ENCODE peak calls at places on chromosome 4, in ten cellular contexts. R is lung; H is choroid plexus epithelial cell; W is BJ; L is foreskin fibroblast; Q is CD4-positive, alpha-beta T cell; A is IMR-90; N is lower lobe of right lung; C is cardiac muscle cell; Z is MCF 10A. M is an unnamed sample.
A peak's percentile ranks its signal among the peaks of the same experiment; 100 is the strongest.

GRCh38 chr4:76211769-76212168 is 1.9 kb downstream of the SCARB2 start:
- DNase-seq in R (no peak), H (no peak), W (no peak), L (no peak), Q (no peak), A (no peak), N (no peak), C (no peak), Z (no peak), M (no peak)

GRCh38 chr4:99087887-99088484 is 602 bp downstream of the ADH5 start:
- DNase-seq in R (peak; percentile 68), H (peak; percentile 92), W (peak; percentile 55), L (peak; percentile 72), Q (no peak), A (peak; percentile 79), N (peak; percentile 77), C (peak; percentile 67), Z (peak; percentile 89), M (peak; percentile 85)

GRCh38 chr4:178340468-178340867 is 898.2 kb upstream of the AGA start:
- DNase-seq in R (no peak), H (no peak), W (no peak), L (no peak), Q (no peak), A (no peak), N (no peak), C (no peak), Z (no peak), M (no peak)

GRCh38 chr4:165779950-165780670 is 92.9 kb upstream of the TLL1 start:
- DNase-seq in R (no peak), H (no peak), W (no peak), L (no peak), Q (no peak), A (no peak), N (no peak), C (no peak), Z (no peak), M (no peak)

GRCh38 chr4:42302348-42302747 is 94.9 kb upstream of the SHISA3 start:
- DNase-seq in R (no peak), H (peak; percentile 4), W (no peak), L (no peak), Q (no peak), A (peak; percentile 9), N (no peak), C (peak; percentile 37), Z (peak; percentile 69), M (no peak)

GRCh38 chr4:103152381-103152780 is 45.8 kb downstream of the CENPE start:
- DNase-seq in R (no peak), H (no peak), W (no peak), L (no peak), Q (no peak), A (no peak), N (no peak), C (no peak), Z (no peak), M (no peak)

GRCh38 chr4:128284317-128284716 is 3.3 kb downstream of the PGRMC2 start:
- DNase-seq in R (no peak), H (no peak), W (no peak), L (no peak), Q (no peak), A (no peak), N (no peak), C (no peak), Z (peak; percentile 22), M (no peak)

GRCh38 chr4:47002593-47002992 is 9.2 kb upstream of the GABRA4 start:
- DNase-seq in R (no peak), H (peak; percentile 72), W (no peak), L (no peak), Q (no peak), A (peak; percentile 79), N (no peak), C (no peak), Z (peak; percentile 25), M (no peak)

DNA sequence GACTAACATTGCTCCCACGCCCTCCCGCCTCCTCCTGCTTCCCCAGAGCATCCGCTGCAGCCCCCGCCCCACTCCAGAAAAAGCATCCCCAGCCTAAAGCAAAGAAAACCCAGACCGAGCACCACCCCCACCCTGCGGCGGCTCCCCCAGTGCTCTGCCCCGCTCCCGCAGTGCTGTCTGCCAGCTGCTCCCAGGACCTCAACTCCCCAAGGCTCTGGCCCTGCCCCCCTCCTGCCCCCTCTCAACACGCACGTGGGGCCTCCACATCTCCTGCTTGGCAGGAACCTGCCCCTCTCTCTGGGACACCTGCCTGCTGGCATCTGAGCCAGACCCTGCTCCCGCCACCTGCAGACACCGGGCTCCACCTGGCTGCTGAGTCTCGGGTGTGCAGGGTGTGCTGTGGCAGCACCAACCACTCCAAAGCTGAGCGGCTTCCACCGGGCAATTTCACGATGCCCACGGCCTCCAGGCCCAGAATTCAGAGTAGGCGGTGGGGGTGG is 79.4 kb downstream of the FAM53A start:
- DNase-seq in R (no peak), H (no peak), W (no peak), L (no peak), Q (peak; percentile 56), A (no peak), N (peak; percentile 48), C (no peak), Z (peak; percentile 7), M (no peak)
- TF ChIP-seq CTCF in R (no peak), H (no peak), W (no peak), L (no peak), Q (peak; percentile 52), A (no peak), N (no peak), C (no peak), Z (no peak), M (no peak)

GRCh38 chr4:182698212-182698611 is 219.0 kb downstream of the DCTD start:
- DNase-seq in R (no peak), H (no peak), W (no peak), L (no peak), Q (no peak), A (peak; percentile 19), N (no peak), C (no peak), Z (no peak), M (no peak)

GRCh38 chr4:182694551-182694950 is 222.6 kb downstream of the DCTD start:
- DNase-seq in R (no peak), H (no peak), W (no peak), L (no peak), Q (no peak), A (no peak), N (no peak), C (no peak), Z (no peak), M (no peak)

GRCh38 chr4:182697094-182697493 is 220.1 kb downstream of the DCTD start:
- DNase-seq in R (no peak), H (no peak), W (no peak), L (no peak), Q (no peak), A (no peak), N (no peak), C (no peak), Z (no peak), M (no peak)

GRCh38 chr4:182695842-182696241 is 221.3 kb downstream of the DCTD start:
- DNase-seq in R (no peak), H (peak; percentile 51), W (no peak), L (peak; percentile 3), Q (no peak), A (peak; percentile 87), N (no peak), C (no peak), Z (no peak), M (no peak)

DNA sequence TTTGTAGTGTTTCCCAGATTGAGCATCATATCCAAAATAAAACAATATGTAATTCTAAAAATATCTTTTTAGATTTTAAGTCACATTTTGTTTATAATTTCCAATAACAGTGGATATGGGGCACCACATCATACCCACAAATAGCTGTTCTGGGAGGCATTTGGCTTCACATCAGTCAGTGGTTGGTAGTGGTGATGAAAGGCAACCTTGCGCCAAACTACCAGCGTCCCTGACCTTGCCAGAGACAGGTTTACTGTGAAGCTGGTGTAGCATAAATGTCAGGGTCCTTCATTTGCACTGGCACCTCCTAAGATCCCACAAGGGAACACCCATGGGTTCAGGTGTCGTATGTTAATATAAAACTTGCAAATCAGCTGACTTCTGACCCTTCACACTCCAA is 222.2 kb downstream of the DCTD start:
- DNase-seq in R (no peak), H (no peak), W (no peak), L (no peak), Q (no peak), A (no peak), N (no peak), C (no peak), Z (no peak), M (no peak)
- TF ChIP-seq CTCF in R (no peak), H (no peak), W (no peak), L (no peak), Q (no peak), A (no peak), N (no peak), C (no peak), Z (no peak), M (no peak)

GRCh38 chr4:6548201-6548881 is 26.6 kb upstream of the MAN2B2 start:
- DNase-seq in R (no peak), H (peak; percentile 72), W (no peak), L (no peak), Q (no peak), A (peak; percentile 22), N (no peak), C (peak; percentile 62), Z (peak; percentile 62), M (no peak)
- TF ChIP-seq CTCF in R (no peak), H (peak; percentile 67), W (peak; percentile 37), L (peak; percentile 41), Q (no peak), A (peak; percentile 43), N (no peak), C (peak; percentile 61), Z (peak; percentile 36), M (peak; percentile 20)

GRCh38 chr4:94759767-94760211 is 2.0 kb downstream of the BMPR1B start:
- DNase-seq in R (no peak), H (no peak), W (no peak), L (no peak), Q (no peak), A (no peak), N (no peak), C (no peak), Z (peak; percentile 34), M (no peak)

GRCh38 chr4:94758700-94759399 is 1.1 kb downstream of the BMPR1B start:
- DNase-seq in R (no peak), H (peak; percentile 22), W (no peak), L (no peak), Q (no peak), A (no peak), N (no peak), C (peak; percentile 23), Z (peak; percentile 65), M (no peak)

GRCh38 chr4:94762326-94762725 is 4.6 kb downstream of the BMPR1B start:
- DNase-seq in R (no peak), H (no peak), W (no peak), L (no peak), Q (no peak), A (no peak), N (no peak), C (no peak), Z (no peak), M (no peak)

GRCh38 chr4:94758141-94758699 is 465 bp downstream of the BMPR1B start:
- DNase-seq in R (peak; percentile 36), H (peak; percentile 25), W (no peak), L (peak; percentile 23), Q (no peak), A (no peak), N (peak; percentile 62), C (no peak), Z (peak; percentile 67), M (no peak)

DNA sequence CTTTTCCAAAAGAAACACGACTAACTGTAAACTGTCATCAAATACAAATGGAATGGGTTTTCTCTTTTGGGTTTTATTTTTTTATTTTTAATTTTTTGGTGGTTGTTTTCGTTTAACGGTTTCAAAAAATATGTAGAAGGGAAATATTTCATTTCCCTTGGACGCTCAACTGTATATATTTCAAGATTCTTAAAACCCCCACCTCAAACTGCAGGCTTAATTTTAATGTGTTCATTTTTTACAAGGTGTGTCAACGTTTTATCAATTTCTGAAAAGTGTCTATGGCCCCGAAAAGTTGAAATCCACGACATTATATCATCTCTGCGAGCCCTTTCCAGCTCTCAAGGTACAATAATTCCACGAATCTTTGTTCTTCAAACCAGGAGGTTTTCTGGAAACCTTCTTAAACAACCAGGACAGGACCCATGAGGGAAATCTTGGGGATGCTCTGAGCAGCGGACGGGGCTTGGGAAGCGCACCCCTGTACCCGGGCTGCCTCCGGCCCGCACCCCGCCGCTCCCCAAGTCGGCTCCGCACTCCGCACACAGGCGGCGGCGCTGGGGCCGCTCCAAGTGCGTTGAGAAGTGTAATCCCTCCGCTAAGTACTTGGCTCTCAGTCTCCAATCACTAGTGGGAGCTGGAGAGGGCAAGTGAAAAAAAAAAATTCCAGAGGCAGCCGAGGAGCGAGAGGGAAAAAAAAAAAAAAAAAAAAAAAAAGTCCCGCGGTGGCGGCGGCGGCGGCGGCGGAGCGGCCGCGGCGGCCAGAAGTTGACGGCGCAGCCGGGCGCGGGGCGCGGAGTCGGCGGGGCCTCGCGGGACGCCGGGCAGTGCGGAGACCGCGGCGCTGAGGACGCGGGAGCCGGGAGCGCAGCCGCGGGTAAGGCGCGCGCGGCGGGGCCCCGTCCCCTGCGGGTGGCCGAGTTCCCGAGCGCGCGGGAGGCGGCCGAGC is at the start of gene BMPR1B:
- DNase-seq in R (no peak), H (peak; percentile 74), W (no peak), L (peak; percentile 40), Q (no peak), A (peak; percentile 67), N (no peak), C (peak; percentile 74), Z (peak; percentile 80), M (no peak)
- TF ChIP-seq CTCF in R (no peak), H (peak; percentile 33), W (peak; percentile 7), L (no peak), Q (no peak), A (peak; percentile 21), N (no peak), C (no peak), Z (peak; percentile 16), M (peak; percentile 2)